ENCODE peak calls at places on chromosomes 11 and 22, in ten cellular contexts. P, C, U, R, S, H, B, G, I and M are unnamed samples.

GRCh38 chr22:21032037-21032842 is at the start of gene SLC7A4:
- DNase-seq in P (no peak), C (no peak), U (no peak), R (no peak), S (no peak), H (no peak), B (no peak), G (no peak), I (peak; percentile 61), M (peak; percentile 27)

GRCh38 chr11:122862091-122862490 is 20.5 kb upstream of the JHY start:
- DNase-seq in P (no peak), C (no peak), U (no peak), R (no peak), S (no peak), H (no peak), B (no peak), G (no peak), I (no peak), M (no peak)

GRCh38 chr11:92449780-92450179 is 225.2 kb downstream of the FAT3 start:
- DNase-seq in P (no peak), C (no peak), U (no peak), R (no peak), S (no peak), H (no peak), B (no peak), G (no peak), I (no peak), M (no peak)

GRCh38 chr22:38240734-38241252 is 32.0 kb downstream of the TMEM184B start:
- DNase-seq in P (no peak), C (no peak), U (peak; percentile 70), R (no peak), S (no peak), H (peak; percentile 31), B (peak; percentile 92), G (no peak), I (no peak), M (peak; percentile 71)

GRCh38 chr11:84261707-84262106 is 975.5 kb upstream of the CCDC90B start:
- DNase-seq in P (no peak), C (no peak), U (no peak), R (no peak), S (no peak), H (no peak), B (peak; percentile 36), G (no peak), I (no peak), M (no peak)

GRCh38 chr11:76830639-76831312 is 29.9 kb upstream of the ACER3 start:
- DNase-seq in P (no peak), C (no peak), U (peak; percentile 44), R (no peak), S (no peak), H (no peak), B (no peak), G (no peak), I (no peak), M (no peak)

GRCh38 chr22:30864441-30865420 is 103.8 kb downstream of the MORC2 start:
- DNase-seq in P (no peak), C (no peak), U (no peak), R (peak; percentile 29), S (no peak), H (no peak), B (no peak), G (no peak), I (peak; percentile 59), M (no peak)

GRCh38 chr11:113603277-113604059 is 102.6 kb downstream of the TMPRSS5 start:
- DNase-seq in P (no peak), C (peak; percentile 78), U (no peak), R (peak; percentile 69), S (no peak), H (no peak), B (no peak), G (no peak), I (peak; percentile 76), M (no peak)

DNA sequence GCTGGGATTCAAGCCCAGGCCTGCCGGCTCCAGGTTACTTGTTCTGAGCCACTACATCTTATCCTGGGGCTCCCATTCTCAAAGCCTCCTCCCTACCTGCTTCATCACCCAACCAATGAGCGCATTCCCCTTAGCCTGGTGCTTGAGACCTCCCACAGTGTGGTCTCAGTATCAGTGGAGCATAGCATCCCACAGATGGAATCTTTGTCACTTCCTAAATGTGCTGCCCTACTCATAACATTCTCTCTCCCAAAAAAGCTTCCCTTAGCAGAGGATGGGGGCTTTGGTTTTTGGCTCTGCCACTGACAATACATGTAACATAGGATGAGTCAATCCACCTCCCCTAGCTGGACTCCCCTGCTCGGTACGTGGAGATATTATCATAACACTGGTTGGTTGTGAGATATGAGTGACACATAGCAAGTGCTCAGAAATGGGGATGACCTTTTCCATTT is 28.8 kb downstream of the TEAD1 start:
- DNase-seq in P (no peak), C (no peak), U (peak; percentile 36), R (no peak), S (no peak), H (no peak), B (no peak), G (no peak), I (no peak), M (no peak)
- H3K27ac ChIP-seq in P (no peak overlapping the region), C (no peak overlapping the region), U (no peak overlapping the region), R (no peak overlapping the region), S (no peak overlapping the region), H (no peak overlapping the region), B (no peak overlapping the region), G (no peak overlapping the region), I (no peak overlapping the region), M (no peak overlapping the region)

GRCh38 chr11:32332990-32333334 is 102.4 kb downstream of the WT1 start:
- DNase-seq in P (no peak), C (no peak), U (no peak), R (no peak), S (no peak), H (no peak), B (no peak), G (no peak), I (no peak), M (no peak)
- H3K27ac ChIP-seq in P (no peak overlapping the region), C (no peak overlapping the region), U (no peak overlapping the region), R (no peak overlapping the region), S (no peak overlapping the region), H (no peak overlapping the region), B (no peak overlapping the region), G (no peak overlapping the region), I (no peak overlapping the region), M (no peak overlapping the region)

GRCh38 chr11:13183826-13184196 is 93.8 kb upstream of the BMAL1 start:
- DNase-seq in P (no peak), C (no peak), U (no peak), R (no peak), S (no peak), H (no peak), B (no peak), G (no peak), I (no peak), M (no peak)

GRCh38 chr11:13188179-13188578 is 89.4 kb upstream of the BMAL1 start:
- DNase-seq in P (no peak), C (no peak), U (no peak), R (no peak), S (no peak), H (no peak), B (no peak), G (no peak), I (no peak), M (no peak)

GRCh38 chr11:13184295-13184794 is 93.2 kb upstream of the BMAL1 start:
- DNase-seq in P (no peak), C (no peak), U (no peak), R (no peak), S (no peak), H (no peak), B (no peak), G (no peak), I (no peak), M (no peak)

DNA sequence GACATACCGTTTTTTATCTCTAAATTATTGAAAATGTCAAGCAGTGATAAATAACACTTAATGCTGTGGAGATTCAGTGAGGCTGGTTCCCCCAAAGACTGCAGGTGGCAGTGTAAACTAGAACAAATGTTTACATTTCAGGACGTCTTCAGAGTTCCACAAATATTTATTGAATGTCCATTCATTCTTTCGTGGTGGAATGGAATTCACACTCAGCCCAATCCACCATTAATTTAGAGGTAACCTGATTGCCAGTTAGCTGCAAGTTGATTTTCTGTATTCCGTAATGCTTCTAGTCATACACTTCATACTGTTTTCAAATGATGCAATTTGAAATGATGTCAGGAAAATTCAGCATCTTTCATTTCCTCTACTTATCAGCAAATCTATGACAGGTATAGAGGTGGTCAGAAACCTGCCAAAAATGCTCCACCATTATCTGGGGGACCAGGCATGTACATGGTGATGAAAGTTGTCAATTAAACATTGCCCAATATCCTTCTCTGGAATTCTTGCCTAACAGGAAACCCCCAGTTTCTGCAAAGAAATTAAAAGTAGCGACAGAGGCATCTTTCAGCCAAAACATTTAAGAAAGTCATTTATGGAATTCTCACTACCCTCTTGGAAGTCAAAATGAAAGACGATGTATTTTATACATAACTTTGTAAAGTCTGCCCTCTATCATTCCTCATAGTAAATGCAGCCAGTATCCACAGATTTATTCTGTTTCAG is 94.3 kb upstream of the BMAL1 start:
- DNase-seq in P (no peak), C (no peak), U (peak; percentile 39), R (no peak), S (peak; percentile 50), H (no peak), B (no peak), G (no peak), I (no peak), M (no peak)
- H3K27ac ChIP-seq in P (no peak overlapping the region), C (no peak overlapping the region), U (no peak overlapping the region), R (no peak overlapping the region), S (no peak overlapping the region), H (no peak overlapping the region), B (no peak overlapping the region), G (no peak overlapping the region), I (no peak overlapping the region), M (no peak overlapping the region)

GRCh38 chr11:16299390-16299789 is 57.0 kb downstream of the SOX6 start:
- DNase-seq in P (no peak), C (no peak), U (no peak), R (no peak), S (no peak), H (no peak), B (no peak), G (no peak), I (no peak), M (no peak)

GRCh38 chr11:16301462-16301861 is 54.9 kb downstream of the SOX6 start:
- DNase-seq in P (no peak), C (no peak), U (no peak), R (no peak), S (no peak), H (no peak), B (no peak), G (no peak), I (no peak), M (no peak)

GRCh38 chr11:16296243-16296642 is 60.1 kb downstream of the SOX6 start:
- DNase-seq in P (no peak), C (no peak), U (no peak), R (no peak), S (no peak), H (no peak), B (no peak), G (no peak), I (no peak), M (no peak)

GRCh38 chr11:16297332-16297731 is 59.0 kb downstream of the SOX6 start:
- DNase-seq in P (no peak), C (no peak), U (no peak), R (no peak), S (no peak), H (no peak), B (no peak), G (no peak), I (no peak), M (no peak)

DNA sequence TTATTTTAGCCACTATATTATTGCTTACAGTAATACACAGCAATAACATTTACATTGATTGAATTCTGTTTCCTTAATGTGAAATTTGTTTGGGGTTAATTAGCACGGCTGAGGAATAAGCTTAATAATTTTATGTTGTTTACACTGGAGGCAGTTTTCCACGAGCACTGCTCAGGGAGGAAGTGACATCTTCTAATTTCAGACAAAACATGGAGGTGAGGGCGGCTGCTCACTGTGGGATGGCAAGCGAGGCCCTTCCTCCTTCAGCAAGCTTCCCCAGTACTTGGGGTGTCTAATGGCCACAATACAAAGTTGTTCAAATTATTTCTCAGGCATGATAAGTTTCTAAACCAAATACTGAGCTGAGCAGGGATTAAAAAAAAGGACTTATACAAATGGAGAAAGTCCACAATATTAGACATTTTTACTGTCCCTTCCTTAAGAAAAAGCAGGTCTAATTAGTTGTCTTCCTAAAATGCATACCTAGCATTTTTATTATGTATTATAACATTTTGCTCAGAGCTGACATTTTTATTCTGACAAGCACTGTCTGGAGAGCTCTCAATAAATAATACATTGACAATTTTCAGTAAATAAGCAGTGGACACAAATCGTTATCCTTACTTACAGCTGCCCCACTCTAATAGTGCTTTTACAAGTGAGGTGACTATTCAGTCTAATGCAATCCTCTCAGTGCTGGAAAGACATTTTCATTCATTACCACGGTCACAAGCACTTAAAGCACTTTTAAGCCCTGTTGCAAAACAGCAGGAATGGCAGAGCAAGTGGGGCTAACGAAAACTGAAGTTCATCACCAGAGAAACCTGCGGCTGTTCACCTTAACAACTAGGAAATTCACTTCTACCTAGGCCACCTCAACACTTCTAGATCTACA is 56.2 kb downstream of the SOX6 start:
- DNase-seq in P (no peak), C (no peak), U (no peak), R (no peak), S (no peak), H (peak; percentile 8), B (no peak), G (no peak), I (no peak), M (no peak)
- H3K27ac ChIP-seq in P (no peak overlapping the region), C (no peak overlapping the region), U (no peak overlapping the region), R (no peak overlapping the region), S (no peak overlapping the region), H (no peak overlapping the region), B (no peak overlapping the region), G (no peak overlapping the region), I (no peak overlapping the region), M (no peak overlapping the region)